ENCODE peak calls at places on chromosome 20, in nine cellular contexts. One of them, this sample, is unnamed.

GRCh38 chr20:51121272-51121671 is 98.4 kb upstream of the KCNG1 start:
- DNase-seq in ACHN: no peak
- DNase-seq in CD8-positive, alpha-beta T cell: no peak
- DNase-seq in stimulated activated CD4-positive, alpha-beta T cell treated with anti-CD3 and anti-CD28 coated beads, Interleukin-2, amount 100 ng/mL, for 24 hours: no peak
- DNase-seq in EL: no peak
- DNase-seq in activated T-cell treated with anti-CD3 and anti-CD28 coated beads, Interleukin-2, amount 50 U/mL, for 4 hours: no peak
- DNase-seq in T-cell: no peak
- DNase-seq in stimulated activated naive B cell treated with anti-CD40 and anti-IgM and Interleukin-4, amounts not matched to agents 10 μg/mL and 1 μg/mL and 100 μg/mL, for 72 hours: no peak
- DNase-seq in hypothalamus: peak; percentile 5
- DNase-seq in this sample: no peak

GRCh38 chr20:31740208-31740607 is 1.1 kb downstream of the TPX2 start:
- DNase-seq in ACHN: peak; percentile 62
- DNase-seq in CD8-positive, alpha-beta T cell: no peak
- DNase-seq in stimulated activated CD4-positive, alpha-beta T cell treated with anti-CD3 and anti-CD28 coated beads, Interleukin-2, amount 100 ng/mL, for 24 hours: no peak
- DNase-seq in EL: peak; percentile 76
- DNase-seq in activated T-cell treated with anti-CD3 and anti-CD28 coated beads, Interleukin-2, amount 50 U/mL, for 4 hours: no peak
- DNase-seq in T-cell: no peak
- DNase-seq in stimulated activated naive B cell treated with anti-CD40 and anti-IgM and Interleukin-4, amounts not matched to agents 10 μg/mL and 1 μg/mL and 100 μg/mL, for 72 hours: no peak
- DNase-seq in hypothalamus: no peak
- DNase-seq in this sample: no peak

GRCh38 chr20:44810061-44810390 is 320 bp downstream of the RIMS4 start:
- DNase-seq in ACHN: no peak
- DNase-seq in CD8-positive, alpha-beta T cell: no peak
- DNase-seq in stimulated activated CD4-positive, alpha-beta T cell treated with anti-CD3 and anti-CD28 coated beads, Interleukin-2, amount 100 ng/mL, for 24 hours: no peak
- DNase-seq in EL: no peak
- DNase-seq in activated T-cell treated with anti-CD3 and anti-CD28 coated beads, Interleukin-2, amount 50 U/mL, for 4 hours: no peak
- DNase-seq in T-cell: no peak
- DNase-seq in stimulated activated naive B cell treated with anti-CD40 and anti-IgM and Interleukin-4, amounts not matched to agents 10 μg/mL and 1 μg/mL and 100 μg/mL, for 72 hours: no peak
- DNase-seq in hypothalamus: no peak
- DNase-seq in this sample: no peak

GRCh38 chr20:51164732-51165530 is 142.0 kb upstream of the KCNG1 start:
- DNase-seq in ACHN: no peak
- DNase-seq in CD8-positive, alpha-beta T cell: no peak
- DNase-seq in stimulated activated CD4-positive, alpha-beta T cell treated with anti-CD3 and anti-CD28 coated beads, Interleukin-2, amount 100 ng/mL, for 24 hours: no peak
- DNase-seq in EL: no peak
- DNase-seq in activated T-cell treated with anti-CD3 and anti-CD28 coated beads, Interleukin-2, amount 50 U/mL, for 4 hours: no peak
- DNase-seq in T-cell: no peak
- DNase-seq in stimulated activated naive B cell treated with anti-CD40 and anti-IgM and Interleukin-4, amounts not matched to agents 10 μg/mL and 1 μg/mL and 100 μg/mL, for 72 hours: no peak
- DNase-seq in hypothalamus: no peak
- DNase-seq in this sample: no peak

GRCh38 chr20:9294081-9294480 is 220.3 kb upstream of the LAMP5 start:
- DNase-seq in ACHN: no peak
- DNase-seq in CD8-positive, alpha-beta T cell: no peak
- DNase-seq in stimulated activated CD4-positive, alpha-beta T cell treated with anti-CD3 and anti-CD28 coated beads, Interleukin-2, amount 100 ng/mL, for 24 hours: no peak
- DNase-seq in EL: peak; percentile 64
- DNase-seq in activated T-cell treated with anti-CD3 and anti-CD28 coated beads, Interleukin-2, amount 50 U/mL, for 4 hours: no peak
- DNase-seq in T-cell: no peak
- DNase-seq in stimulated activated naive B cell treated with anti-CD40 and anti-IgM and Interleukin-4, amounts not matched to agents 10 μg/mL and 1 μg/mL and 100 μg/mL, for 72 hours: no peak
- DNase-seq in hypothalamus: no peak
- DNase-seq in this sample: no peak

GRCh38 chr20:42978184-42978974 is 211.3 kb downstream of the PTPRT start:
- DNase-seq in ACHN: no peak
- DNase-seq in CD8-positive, alpha-beta T cell: no peak
- DNase-seq in stimulated activated CD4-positive, alpha-beta T cell treated with anti-CD3 and anti-CD28 coated beads, Interleukin-2, amount 100 ng/mL, for 24 hours: no peak
- DNase-seq in EL: no peak
- DNase-seq in activated T-cell treated with anti-CD3 and anti-CD28 coated beads, Interleukin-2, amount 50 U/mL, for 4 hours: no peak
- DNase-seq in T-cell: no peak
- DNase-seq in stimulated activated naive B cell treated with anti-CD40 and anti-IgM and Interleukin-4, amounts not matched to agents 10 μg/mL and 1 μg/mL and 100 μg/mL, for 72 hours: no peak
- DNase-seq in hypothalamus: no peak
- DNase-seq in this sample: no peak

GRCh38 chr20:672975-673604 is 2.5 kb downstream of the SCRT2 start:
- DNase-seq in ACHN: no peak
- DNase-seq in CD8-positive, alpha-beta T cell: no peak
- DNase-seq in stimulated activated CD4-positive, alpha-beta T cell treated with anti-CD3 and anti-CD28 coated beads, Interleukin-2, amount 100 ng/mL, for 24 hours: no peak
- DNase-seq in EL: no peak
- DNase-seq in activated T-cell treated with anti-CD3 and anti-CD28 coated beads, Interleukin-2, amount 50 U/mL, for 4 hours: no peak
- DNase-seq in T-cell: no peak
- DNase-seq in stimulated activated naive B cell treated with anti-CD40 and anti-IgM and Interleukin-4, amounts not matched to agents 10 μg/mL and 1 μg/mL and 100 μg/mL, for 72 hours: no peak
- DNase-seq in hypothalamus: no peak
- DNase-seq in this sample: no peak

GRCh38 chr20:44615169-44615791 is 32.9 kb downstream of the PKIG start:
- DNase-seq in ACHN: no peak
- DNase-seq in CD8-positive, alpha-beta T cell: no peak
- DNase-seq in stimulated activated CD4-positive, alpha-beta T cell treated with anti-CD3 and anti-CD28 coated beads, Interleukin-2, amount 100 ng/mL, for 24 hours: no peak
- DNase-seq in EL: no peak
- DNase-seq in activated T-cell treated with anti-CD3 and anti-CD28 coated beads, Interleukin-2, amount 50 U/mL, for 4 hours: no peak
- DNase-seq in T-cell: no peak
- DNase-seq in stimulated activated naive B cell treated with anti-CD40 and anti-IgM and Interleukin-4, amounts not matched to agents 10 μg/mL and 1 μg/mL and 100 μg/mL, for 72 hours: peak; percentile 35
- DNase-seq in hypothalamus: no peak
- DNase-seq in this sample: no peak

GRCh38 chr20:37284691-37285124 is 4.7 kb upstream of the MANBAL start:
- DNase-seq in ACHN: no peak
- DNase-seq in CD8-positive, alpha-beta T cell: no peak
- DNase-seq in stimulated activated CD4-positive, alpha-beta T cell treated with anti-CD3 and anti-CD28 coated beads, Interleukin-2, amount 100 ng/mL, for 24 hours: no peak
- DNase-seq in EL: no peak
- DNase-seq in activated T-cell treated with anti-CD3 and anti-CD28 coated beads, Interleukin-2, amount 50 U/mL, for 4 hours: no peak
- DNase-seq in T-cell: no peak
- DNase-seq in stimulated activated naive B cell treated with anti-CD40 and anti-IgM and Interleukin-4, amounts not matched to agents 10 μg/mL and 1 μg/mL and 100 μg/mL, for 72 hours: no peak
- DNase-seq in hypothalamus: no peak
- DNase-seq in this sample: no peak

GRCh38 chr20:47352332-47353223 is 3.9 kb downstream of the ZMYND8 start:
- DNase-seq in ACHN: no peak
- DNase-seq in CD8-positive, alpha-beta T cell: no peak
- DNase-seq in stimulated activated CD4-positive, alpha-beta T cell treated with anti-CD3 and anti-CD28 coated beads, Interleukin-2, amount 100 ng/mL, for 24 hours: no peak
- DNase-seq in EL: no peak
- DNase-seq in activated T-cell treated with anti-CD3 and anti-CD28 coated beads, Interleukin-2, amount 50 U/mL, for 4 hours: no peak
- DNase-seq in T-cell: no peak
- DNase-seq in stimulated activated naive B cell treated with anti-CD40 and anti-IgM and Interleukin-4, amounts not matched to agents 10 μg/mL and 1 μg/mL and 100 μg/mL, for 72 hours: no peak
- DNase-seq in hypothalamus: peak; percentile 43
- DNase-seq in this sample: no peak

GRCh38 chr20:3473944-3474343 is 3.1 kb downstream of the ATRN start:
- DNase-seq in ACHN: no peak
- DNase-seq in CD8-positive, alpha-beta T cell: no peak
- DNase-seq in stimulated activated CD4-positive, alpha-beta T cell treated with anti-CD3 and anti-CD28 coated beads, Interleukin-2, amount 100 ng/mL, for 24 hours: no peak
- DNase-seq in EL: no peak
- DNase-seq in activated T-cell treated with anti-CD3 and anti-CD28 coated beads, Interleukin-2, amount 50 U/mL, for 4 hours: no peak
- DNase-seq in T-cell: no peak
- DNase-seq in stimulated activated naive B cell treated with anti-CD40 and anti-IgM and Interleukin-4, amounts not matched to agents 10 μg/mL and 1 μg/mL and 100 μg/mL, for 72 hours: no peak
- DNase-seq in hypothalamus: no peak
- DNase-seq in this sample: no peak

GRCh38 chr20:38473353-38473795 is 731 bp downstream of the RALGAPB start:
- DNase-seq in ACHN: peak; percentile 28
- DNase-seq in CD8-positive, alpha-beta T cell: no peak
- DNase-seq in stimulated activated CD4-positive, alpha-beta T cell treated with anti-CD3 and anti-CD28 coated beads, Interleukin-2, amount 100 ng/mL, for 24 hours: no peak
- DNase-seq in EL: peak; percentile 41
- DNase-seq in activated T-cell treated with anti-CD3 and anti-CD28 coated beads, Interleukin-2, amount 50 U/mL, for 4 hours: no peak
- DNase-seq in T-cell: no peak
- DNase-seq in stimulated activated naive B cell treated with anti-CD40 and anti-IgM and Interleukin-4, amounts not matched to agents 10 μg/mL and 1 μg/mL and 100 μg/mL, for 72 hours: no peak
- DNase-seq in hypothalamus: no peak
- DNase-seq in this sample: no peak

GRCh38 chr20:38286586-38287502 is 17.1 kb upstream of the BPI start:
- DNase-seq in ACHN: no peak
- DNase-seq in CD8-positive, alpha-beta T cell: no peak
- DNase-seq in stimulated activated CD4-positive, alpha-beta T cell treated with anti-CD3 and anti-CD28 coated beads, Interleukin-2, amount 100 ng/mL, for 24 hours: no peak
- DNase-seq in EL: peak; percentile 31
- DNase-seq in activated T-cell treated with anti-CD3 and anti-CD28 coated beads, Interleukin-2, amount 50 U/mL, for 4 hours: no peak
- DNase-seq in T-cell: no peak
- DNase-seq in stimulated activated naive B cell treated with anti-CD40 and anti-IgM and Interleukin-4, amounts not matched to agents 10 μg/mL and 1 μg/mL and 100 μg/mL, for 72 hours: no peak
- DNase-seq in hypothalamus: peak; percentile 86
- DNase-seq in this sample: no peak

GRCh38 chr20:774016-774679 is 5.8 kb upstream of the SLC52A3 start:
- DNase-seq in ACHN: no peak
- DNase-seq in CD8-positive, alpha-beta T cell: no peak
- DNase-seq in stimulated activated CD4-positive, alpha-beta T cell treated with anti-CD3 and anti-CD28 coated beads, Interleukin-2, amount 100 ng/mL, for 24 hours: no peak
- DNase-seq in EL: no peak
- DNase-seq in activated T-cell treated with anti-CD3 and anti-CD28 coated beads, Interleukin-2, amount 50 U/mL, for 4 hours: no peak
- DNase-seq in T-cell: no peak
- DNase-seq in stimulated activated naive B cell treated with anti-CD40 and anti-IgM and Interleukin-4, amounts not matched to agents 10 μg/mL and 1 μg/mL and 100 μg/mL, for 72 hours: no peak
- DNase-seq in hypothalamus: no peak
- DNase-seq in this sample: no peak